ENCODE peak calls at places on chromosomes 1 and 21, in four cellular contexts. X, G, Y and D are unnamed samples.

GRCh38 chr1:217482356-217483102 is 148.4 kb downstream of the GPATCH2 start:
- DNase-seq in Y (peak; percentile 35), X (no peak), G (peak; percentile 91), D (peak; percentile 90)

GRCh38 chr1:6359568-6360496 is 33.7 kb downstream of the ACOT7 start:
- DNase-seq in G (peak; percentile 65), Y (peak; percentile 88), X (peak; percentile 88), D (peak; percentile 60)

GRCh38 chr1:109425902-109426277 is 358 bp downstream of the PSMA5 start:
- DNase-seq in G (peak; percentile 89), X (peak; percentile 61), Y (no peak), D (peak; percentile 38)

GRCh38 chr1:27527223-27527856 is 37.4 kb upstream of the WASF2 start:
- DNase-seq in X (no peak), Y (no peak), G (no peak), D (no peak)

GRCh38 chr1:232431748-232432147 is 198.2 kb downstream of the SIPA1L2 start:
- DNase-seq in G (no peak), X (no peak), Y (no peak), D (no peak)

GRCh38 chr1:185593271-185593670 is 140.9 kb upstream of the HMCN1 start:
- DNase-seq in Y (no peak), G (peak; percentile 37), X (no peak), D (no peak)

GRCh38 chr1:162232034-162232433 is 144.6 kb downstream of the SPATA46 start:
- DNase-seq in Y (no peak), G (no peak), X (no peak), D (no peak)

GRCh38 chr1:158329807-158330206 is 1.5 kb downstream of the CD1B start:
- DNase-seq in G (peak; percentile 13), Y (no peak), X (no peak), D (no peak)

GRCh38 chr1:33272930-33273329 is 16.6 kb downstream of the ZNF362 start:
- DNase-seq in G (no peak), Y (no peak), X (no peak), D (no peak)

DNA sequence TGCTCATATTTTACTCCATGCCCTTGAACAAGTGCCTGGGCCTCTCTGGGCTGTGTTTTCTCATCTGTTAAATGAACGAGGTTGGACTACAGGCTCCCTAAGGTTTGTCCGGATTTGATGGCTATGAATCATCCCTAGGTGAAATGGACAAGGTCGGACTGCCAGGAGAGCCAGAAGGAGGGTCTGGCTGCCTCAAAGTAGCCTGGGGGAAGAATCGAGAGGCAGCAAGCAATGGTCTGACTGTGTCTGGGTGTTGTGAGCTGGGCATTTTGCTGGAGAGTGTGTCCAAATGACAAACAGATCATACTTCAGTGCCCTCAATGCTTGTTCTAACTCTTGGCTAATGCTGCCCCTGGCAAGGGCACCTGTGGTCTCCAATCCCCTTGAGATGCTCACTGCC is 730.9 kb downstream of the PTPRU start:
- DNase-seq in X (no peak), G (no peak), Y (no peak), D (no peak)
- H3K27me3 ChIP-seq in X (peaks cover 4% of the 10 kb centered on the region), G (no peaks in the 10 kb centered on the region), Y (no peaks in the 10 kb centered on the region), D (no peaks in the 10 kb centered on the region)

GRCh38 chr1:164635784-164636729 is 77.1 kb downstream of the PBX1 start:
- DNase-seq in G (no peak), Y (no peak), X (peak; percentile 72), D (no peak)
- H3K27ac ChIP-seq in G (peak overlapping the region; percentile 82), Y (no peak overlapping the region), X (peak overlapping the region; percentile 72), D (no peak overlapping the region)

GRCh38 chr21:33058468-33059318 is 11.2 kb upstream of the OLIG1 start:
- DNase-seq in Y (no peak), G (no peak), X (no peak), D (no peak)
- H3K27me3 ChIP-seq in Y (peaks cover 24% of the 10 kb centered on the region), G (peaks cover 47% of the 10 kb centered on the region), X (peaks cover 1% of the 10 kb centered on the region), D (peaks cover 29% of the 10 kb centered on the region)

DNA sequence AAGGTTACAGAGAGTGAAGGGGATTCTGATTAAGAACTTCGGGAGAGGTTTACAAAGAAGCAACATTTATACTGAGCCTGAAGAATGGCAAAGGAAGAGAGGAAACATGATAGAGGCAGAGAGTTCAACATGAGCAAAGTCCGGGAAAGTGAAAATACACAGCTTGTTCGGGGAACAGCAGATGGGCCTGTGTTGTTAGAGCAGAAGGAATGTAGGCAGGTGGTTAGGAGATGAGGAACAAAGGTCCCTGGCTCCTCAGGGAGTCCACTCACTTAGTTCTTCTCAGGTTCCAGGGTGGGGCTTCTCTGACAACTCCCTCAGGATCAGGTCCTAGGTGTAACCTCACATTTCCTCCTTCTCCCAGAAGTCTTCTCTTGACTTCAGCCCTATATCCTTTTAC is 5.1 kb upstream of the ZNF326 start:
- DNase-seq in X (no peak), G (no peak), Y (no peak), D (no peak)
- H3K27ac ChIP-seq in X (no peak overlapping the region), G (no peak overlapping the region), Y (no peak overlapping the region), D (no peak overlapping the region)

DNA sequence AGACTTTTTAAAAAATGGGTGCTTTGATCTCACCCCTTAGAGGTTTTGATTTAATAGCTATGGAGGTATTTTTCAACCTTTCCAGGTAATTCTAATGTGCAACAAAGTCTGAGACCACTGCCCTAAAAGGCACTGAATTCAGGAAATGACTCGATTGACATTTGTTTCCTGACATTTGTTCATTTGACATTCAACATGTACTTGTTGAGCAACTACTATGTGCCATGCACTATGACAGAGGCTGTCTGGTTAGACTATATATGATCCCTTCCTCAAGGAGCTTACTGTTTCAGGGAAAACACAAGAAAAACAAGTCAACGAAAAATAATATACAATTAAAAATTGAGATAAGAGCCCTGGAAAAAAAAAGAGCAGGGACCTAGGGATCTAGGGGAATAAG is 25.6 kb upstream of the AVPR1B start:
- DNase-seq in G (no peak), X (no peak), Y (no peak), D (no peak)
- H3K27me3 ChIP-seq in G (peaks cover 83% of the 10 kb centered on the region), X (no peaks in the 10 kb centered on the region), Y (peaks cover 40% of the 10 kb centered on the region), D (peaks cover 7% of the 10 kb centered on the region)